ENCODE peak calls at places on chromosomes 3 and 15, in nine cellular contexts. O is SK-N-SH, U is HCT116, Q is testis, X is left ventricle myocardium inferior, Z is aorta, N is pancreas, B is heart right ventricle, A is SK-N-MC. D is an unnamed sample.

GRCh38 chr15:42616107-42616506 is 40.7 kb downstream of the STARD9 start:
- DNase-seq in O (no peak), N (no peak), U (no peak), A (no peak), Q (no peak), B (no peak), X (no peak), Z (no peak), D (no peak)

GRCh38 chr3:550481-550880 is 353.9 kb downstream of the CHL1 start:
- DNase-seq in N (no peak), O (no peak), Q (no peak), B (no peak), A (no peak), Z (no peak), U (no peak), X (no peak), D (no peak)

GRCh38 chr3:61315874-61316273 is 64.6 kb upstream of the FHIT start:
- DNase-seq in Z (no peak), O (no peak), X (no peak), Q (peak; percentile 40), N (peak; percentile 21), U (no peak), A (no peak), B (peak; percentile 14), D (peak; percentile 77)

GRCh38 chr3:10780922-10781321 is 35.1 kb upstream of the SLC6A11 start:
- DNase-seq in N (no peak), X (no peak), A (no peak), Q (no peak), Z (no peak), U (no peak), O (no peak), B (no peak), D (no peak)

GRCh38 chr15:35696767-35697231 is 150.8 kb upstream of the DPH6 start:
- DNase-seq in Z (no peak), A (no peak), X (no peak), Q (no peak), O (no peak), B (no peak), U (peak; percentile 7), N (no peak), D (peak; percentile 86)

GRCh38 chr15:90062023-90062728 is 40.1 kb downstream of the IDH2 start:
- DNase-seq in A (no peak), B (peak; percentile 69), X (peak; percentile 54), U (no peak), N (peak; percentile 94), Z (no peak), Q (no peak), O (no peak), D (peak; percentile 56)

GRCh38 chr3:190432216-190432615 is 17.5 kb downstream of the TMEM207 start:
- DNase-seq in A (no peak), N (no peak), O (no peak), B (no peak), Q (no peak), X (no peak), Z (no peak), U (no peak), D (peak; percentile 44)

GRCh38 chr15:31403606-31404005 is 77.0 kb downstream of the KLF13 start:
- DNase-seq in X (no peak), A (no peak), U (no peak), B (no peak), Z (no peak), N (no peak), Q (no peak), O (no peak), D (peak; percentile 81)

GRCh38 chr3:18761530-18761929 is 336.4 kb upstream of the SATB1 start:
- DNase-seq in U (no peak), X (no peak), B (no peak), Z (no peak), N (no peak), Q (no peak), O (no peak), A (no peak), D (no peak)

GRCh38 chr3:3998140-3998977 is 199.1 kb downstream of the LRRN1 start:
- DNase-seq in Q (peak; percentile 68), B (no peak), O (peak; percentile 38), N (peak; percentile 27), A (peak; percentile 40), U (peak; percentile 2), Z (no peak), X (no peak), D (peak; percentile 36)

GRCh38 chr3:19808834-19809233 is 125.2 kb downstream of the EFHB start:
- DNase-seq in B (no peak), Z (no peak), Q (no peak), X (no peak), N (no peak), A (no peak), O (no peak), U (no peak), D (no peak)

GRCh38 chr3:134059680-134060560 is 30.2 kb upstream of the SLCO2A1 start:
- DNase-seq in B (no peak), A (no peak), Z (no peak), X (no peak), N (no peak), O (no peak), Q (peak; percentile 17), U (no peak), D (no peak)

GRCh38 chr15:65008989-65009388 is 19.3 kb upstream of the SPG21 start:
- DNase-seq in O (no peak), B (no peak), U (no peak), Z (no peak), A (no peak), X (no peak), Q (no peak), N (no peak), D (no peak)

GRCh38 chr15:51265037-51265555 is 73.3 kb downstream of the CYP19A1 start:
- DNase-seq in N (no peak), A (no peak), Q (no peak), U (no peak), O (no peak), B (no peak), Z (no peak), X (no peak), D (no peak)

GRCh38 chr3:188284455-188285212 is 130.7 kb downstream of the LPP start:
- DNase-seq in A (no peak), X (no peak), N (no peak), B (no peak), O (no peak), Z (no peak), U (no peak), Q (no peak), D (no peak)

GRCh38 chr3:152350139-152350538 is 81.4 kb downstream of the MBNL1 start:
- DNase-seq in O (no peak), N (no peak), Q (no peak), A (no peak), Z (no peak), B (no peak), U (no peak), X (no peak), D (no peak)

GRCh38 chr15:63447277-63447676 is 57.1 kb upstream of the USP3 start:
- DNase-seq in Q (no peak), O (no peak), A (no peak), N (no peak), X (no peak), Z (no peak), U (no peak), B (no peak), D (no peak)

GRCh38 chr3:73225161-73225861 is 163.9 kb downstream of the EBLN2 start:
- DNase-seq in A (no peak), N (no peak), Q (no peak), Z (no peak), X (no peak), U (no peak), B (no peak), O (no peak), D (no peak)

GRCh38 chr15:27358751-27359434 is 387.9 kb downstream of the GABRG3 start:
- DNase-seq in A (no peak), N (peak; percentile 17), U (no peak), Z (no peak), X (no peak), Q (peak; percentile 58), B (no peak), O (peak; percentile 41), D (peak; percentile 5)
- H3K9me3 ChIP-seq in A (no peaks in the 10 kb centered on the region), N (no peaks in the 10 kb centered on the region), U (peaks cover 11% of the 10 kb centered on the region), Z (peaks cover 1% of the 10 kb centered on the region), X (no peaks in the 10 kb centered on the region), Q (no peaks in the 10 kb centered on the region), B (no peaks in the 10 kb centered on the region), O (no peaks in the 10 kb centered on the region), D (no peaks in the 10 kb centered on the region)

DNA sequence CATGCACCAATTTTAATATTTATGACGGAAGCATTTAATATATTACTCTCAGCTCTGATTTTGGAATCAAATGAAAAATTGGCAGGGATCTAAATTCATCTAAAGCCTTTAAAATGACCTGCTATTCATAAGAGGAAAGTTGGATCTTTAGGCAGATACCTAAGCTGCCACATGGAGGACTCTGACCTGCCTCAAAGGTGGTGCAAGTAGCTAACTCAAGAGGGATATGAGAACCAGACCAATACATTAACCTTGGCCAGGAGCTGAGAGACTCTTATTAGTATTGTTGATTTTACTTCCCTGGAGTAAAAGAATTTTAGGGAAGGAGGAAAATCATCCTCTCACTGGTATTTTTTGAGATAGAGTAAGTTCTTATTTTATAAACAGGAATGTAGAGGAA is 17.7 kb downstream of the ZNF654 start:
- DNase-seq in Z (no peak), A (no peak), N (no peak), X (no peak), Q (no peak), B (no peak), U (no peak), O (no peak), D (no peak)
- H3K9me3 ChIP-seq in Z (no peaks in the 10 kb centered on the region), A (peaks cover 33% of the 10 kb centered on the region), N (no peaks in the 10 kb centered on the region), X (peaks cover 9% of the 10 kb centered on the region), Q (no peaks in the 10 kb centered on the region), B (no peaks in the 10 kb centered on the region), U (no peaks in the 10 kb centered on the region), O (no peaks in the 10 kb centered on the region), D (no peaks in the 10 kb centered on the region)

GRCh38 chr15:25176991-25177954 is 222.5 kb downstream of the SNRPN start:
- DNase-seq in U (no peak), N (peak; percentile 1), B (peak; percentile 2), Z (peak; percentile 37), Q (peak; percentile 8), O (peak; percentile 3), A (no peak), X (peak; percentile 9), D (no peak)
- H3K9me3 ChIP-seq in U (peaks cover 5% of the 10 kb centered on the region), N (no peaks in the 10 kb centered on the region), B (peaks cover 20% of the 10 kb centered on the region), Z (peaks cover 8% of the 10 kb centered on the region), Q (no peaks in the 10 kb centered on the region), O (no peaks in the 10 kb centered on the region), A (no peaks in the 10 kb centered on the region), X (peaks cover 85% of the 10 kb centered on the region), D (no peaks in the 10 kb centered on the region)

GRCh38 chr15:22227961-22228762 is 147.8 kb downstream of the OR4M2 start:
- DNase-seq in Z (peak; percentile 74), O (no peak), X (no peak), Q (no peak), U (no peak), N (no peak), A (no peak), B (no peak), D (no peak)
- H3K9me3 ChIP-seq in Z (no peaks in the 10 kb centered on the region), O (no peaks in the 10 kb centered on the region), X (no peaks in the 10 kb centered on the region), Q (no peaks in the 10 kb centered on the region), U (peaks cover 66% of the 10 kb centered on the region), N (no peaks in the 10 kb centered on the region), A (no peaks in the 10 kb centered on the region), B (no peaks in the 10 kb centered on the region), D (peaks cover 9% of the 10 kb centered on the region)